ENCODE peak calls at places on chromosome 13, in four cellular contexts. U is AG09309, X is GM12878, V is fibroblast of pulmonary artery. J is an unnamed sample.

GRCh38 chr13:94712812-94713555 is 639 bp upstream of the SOX21 start:
- DNase-seq in U (peak), X (no peak), V (peak), J (peak)

GRCh38 chr13:27712421-27712820 is 79.9 kb upstream of the GSX1 start:
- DNase-seq in U (no peak), X (no peak), V (peak), J (peak)

GRCh38 chr13:26760835-26761582 is 423 bp upstream of the GPR12 start:
- DNase-seq in U (no peak), X (no peak), V (no peak), J (no peak)

GRCh38 chr13:27007166-27007565 is 164.4 kb downstream of the USP12 start:
- DNase-seq in U (no peak), X (no peak), V (no peak), J (no peak)

GRCh38 chr13:41976491-41976890 is 15.6 kb upstream of the VWA8 start:
- DNase-seq in U (no peak), X (no peak), V (no peak), J (no peak)

GRCh38 chr13:105991622-105992254 is 543.7 kb downstream of the EFNB2 start:
- DNase-seq in U (peak), X (no peak), V (peak), J (peak)

GRCh38 chr13:111491021-111491420 is 170.6 kb downstream of the TEX29 start:
- DNase-seq in U (no peak), X (no peak), V (no peak), J (no peak)

GRCh38 chr13:49533586-49534269 is 38.0 kb downstream of the PHF11 start:
- DNase-seq in U (no peak), X (no peak), V (no peak), J (no peak)

GRCh38 chr13:34416833-34417425 is 525.1 kb upstream of the NBEA start:
- DNase-seq in U (no peak), X (no peak), V (peak), J (peak)

GRCh38 chr13:109871018-109871370 is 84.6 kb upstream of the IRS2 start:
- DNase-seq in U (peak), X (no peak), V (peak), J (peak)

GRCh38 chr13:37293295-37293694 is 187.8 kb upstream of the CSNK1A1L start:
- DNase-seq in U (no peak), X (no peak), V (no peak), J (no peak)

GRCh38 chr13:26247011-26247410 is 6.9 kb upstream of the CDK8 start:
- DNase-seq in U (no peak), X (no peak), V (no peak), J (no peak)

GRCh38 chr13:62302341-62302740 is 886.7 kb upstream of the PCDH20 start:
- DNase-seq in U (no peak), X (no peak), V (no peak), J (peak)

GRCh38 chr13:35092751-35093150 is 150.7 kb downstream of the NBEA start:
- DNase-seq in U (no peak), X (no peak), V (no peak), J (no peak)

GRCh38 chr13:73835138-73835721 is 299.0 kb downstream of the KLF12 start:
- DNase-seq in U (peak), X (peak), V (peak), J (peak)

GRCh38 chr13:66967825-66968597 is 262.1 kb downstream of the PCDH9 start:
- DNase-seq in U (no peak), X (no peak), V (no peak), J (peak)
- TF ChIP-seq CTCF in U (no peak), X (no peak), V (no peak), J (no peak)

GRCh38 chr13:20585371-20585770 is 18.4 kb downstream of the IFT88 start:
- DNase-seq in U (no peak), X (no peak), V (no peak), J (no peak)

GRCh38 chr13:20594276-20594675 is 27.3 kb downstream of the IFT88 start:
- DNase-seq in U (no peak), X (no peak), V (no peak), J (no peak)

GRCh38 chr13:20588529-20589110 is 21.7 kb downstream of the IFT88 start:
- DNase-seq in U (no peak), X (no peak), V (no peak), J (no peak)

DNA sequence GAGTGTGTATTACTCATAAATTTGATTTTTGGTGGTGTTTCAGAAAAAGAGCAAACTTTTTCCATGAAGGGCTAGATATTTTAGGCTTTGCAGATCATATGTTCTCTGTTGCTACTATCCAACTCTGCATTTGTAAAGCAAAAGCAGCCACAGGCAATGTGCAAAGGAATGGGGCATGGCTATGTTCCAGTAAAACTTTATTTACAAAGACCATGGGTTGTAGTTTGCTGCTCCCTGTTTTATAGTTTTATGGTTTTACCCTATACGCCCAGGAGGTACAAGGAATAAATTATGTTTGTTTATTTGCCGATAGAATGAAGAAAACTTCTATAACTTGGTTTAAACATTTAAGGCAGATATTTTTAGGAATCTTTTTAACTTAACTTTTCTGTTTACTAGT is 23.6 kb downstream of the IFT88 start:
- DNase-seq in U (no peak), X (no peak), V (no peak), J (no peak)
- H3K4me3 ChIP-seq in U (no peak), X (no peak), V (no peak), J (no peak)

DNA sequence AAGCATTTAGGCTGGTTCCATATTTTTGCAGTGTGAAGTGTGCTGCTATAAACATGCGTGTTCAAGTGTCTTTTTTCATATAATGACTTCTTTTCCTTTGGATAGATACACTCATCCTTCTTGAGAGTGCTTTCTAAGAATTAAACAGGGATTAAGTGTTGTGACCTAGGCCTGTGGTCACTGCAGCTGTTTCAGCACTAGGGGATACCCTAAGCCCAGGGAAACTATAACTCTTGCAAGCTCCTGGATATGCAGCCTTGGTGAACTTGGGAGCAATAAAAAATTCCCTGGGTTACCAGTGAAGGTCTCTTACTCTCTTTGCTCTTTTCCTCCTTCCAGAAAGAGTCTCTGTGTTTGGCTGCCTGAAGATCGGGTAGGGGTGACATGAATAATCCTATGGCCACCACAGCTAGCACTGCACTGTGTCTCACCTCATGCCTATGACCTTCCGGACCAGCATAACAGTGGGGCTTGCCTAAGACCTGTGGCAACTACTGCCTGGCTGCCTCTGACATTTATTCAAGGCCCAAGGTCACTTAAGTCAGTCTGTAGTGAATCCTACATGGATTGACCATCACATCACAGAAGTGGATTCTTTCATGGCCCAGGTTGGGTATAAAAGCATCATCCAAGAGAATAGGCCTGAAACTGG is 799.7 kb downstream of the DACH1 start:
- DNase-seq in U (no peak), X (no peak), V (no peak), J (peak)
- TF ChIP-seq CTCF in U (no peak), X (no peak), V (no peak), J (no peak)

DNA sequence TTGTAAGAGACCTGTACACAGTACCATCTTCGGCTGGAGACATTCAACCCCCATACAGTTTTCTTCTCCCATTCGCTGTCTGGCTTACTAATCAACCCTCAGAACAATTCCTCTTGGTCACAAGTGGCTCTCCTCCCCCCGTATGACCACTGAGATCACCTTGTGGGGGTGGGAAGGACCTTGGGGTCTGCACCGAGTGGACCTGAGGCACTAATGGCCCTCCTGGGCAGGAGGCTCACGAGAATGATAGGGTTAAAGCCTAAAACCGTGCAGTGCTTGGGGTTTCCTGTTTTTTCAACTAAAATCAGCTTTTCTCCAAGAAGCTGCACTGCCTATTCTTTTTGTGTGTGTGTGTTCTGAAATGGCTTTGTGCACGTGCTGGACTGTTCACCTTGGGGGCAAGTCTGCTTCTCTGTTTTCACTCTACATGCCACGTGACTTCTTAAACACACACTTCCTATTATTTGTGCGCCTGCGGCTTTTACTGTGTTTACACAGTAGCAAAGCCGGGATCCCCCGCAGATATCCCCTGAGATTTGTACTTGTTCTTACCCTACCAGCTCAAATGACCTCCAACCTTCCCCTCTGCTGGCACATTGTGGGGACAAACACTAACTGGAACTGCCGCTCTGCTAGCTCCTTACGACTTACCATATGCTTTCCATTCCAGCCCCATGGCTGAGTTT is 12.3 kb downstream of the RBM26 start:
- DNase-seq in U (no peak), X (no peak), V (no peak), J (peak)
- H3K4me3 ChIP-seq in U (no peak), X (peak), V (no peak), J (peak)

GRCh38 chr13:52195052-52195837 is 35.8 kb upstream of the NEK3 start:
- DNase-seq in U (no peak), X (no peak), V (peak), J (peak)
- TF ChIP-seq CTCF in U (no peak), X (no peak), V (no peak), J (peak)

GRCh38 chr13:75398072-75398471 is 83.9 kb downstream of the TBC1D4 start:
- DNase-seq in U (no peak), X (no peak), V (no peak), J (no peak)
- H3K4me3 ChIP-seq in U (no peak), X (no peak), V (no peak), J (no peak)

DNA sequence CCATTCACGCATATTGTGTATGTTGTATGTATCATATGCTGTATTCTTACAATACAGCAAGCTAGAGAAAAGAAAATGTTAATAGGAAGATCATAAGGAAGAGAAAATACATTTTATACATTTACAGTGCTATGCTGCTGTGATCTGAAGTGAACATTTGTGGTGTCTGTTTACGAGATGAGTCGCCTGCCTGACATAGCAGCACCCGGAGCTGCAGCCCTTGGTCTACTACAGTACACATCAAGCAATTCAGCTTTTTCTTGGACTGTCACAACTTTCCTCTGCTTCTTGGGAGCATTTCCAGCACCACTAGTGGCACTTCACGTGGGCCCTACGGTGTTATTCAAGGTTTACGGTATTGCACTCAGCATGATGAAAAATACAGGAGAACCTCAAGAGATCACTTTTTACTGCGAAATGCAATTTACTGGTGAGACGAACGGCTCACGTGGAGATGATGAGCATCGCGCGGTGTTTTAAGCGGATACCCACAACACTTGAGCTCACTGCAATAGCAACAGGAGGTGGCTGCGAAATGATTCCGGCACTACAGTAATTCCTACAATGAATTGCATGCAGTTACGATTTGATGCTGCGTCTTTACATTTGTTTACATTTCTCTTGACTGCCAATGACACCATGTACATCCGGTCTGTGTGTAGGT is 308.4 kb downstream of the FGF9 start:
- DNase-seq in U (no peak), X (no peak), V (no peak), J (no peak)
- TF ChIP-seq CTCF in U (no peak), X (no peak), V (no peak), J (no peak)

DNA sequence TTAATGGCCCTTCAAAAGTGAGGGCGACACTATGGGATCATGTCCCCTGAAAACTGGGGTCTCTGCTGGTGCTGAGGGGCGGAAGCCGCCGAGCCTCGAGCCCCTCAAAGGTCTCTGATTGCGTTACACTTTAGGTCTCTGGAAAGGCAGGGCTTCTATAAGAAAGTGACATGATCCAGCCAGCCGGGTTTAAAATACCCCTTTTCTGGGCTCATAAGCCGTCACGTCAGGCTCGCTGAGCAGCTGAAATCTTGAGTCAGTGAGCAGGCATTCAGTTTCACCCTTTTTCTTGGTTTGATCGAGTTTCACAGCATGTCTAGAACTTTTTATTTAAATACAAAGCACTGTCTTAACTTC is 600 bp upstream of the HMGB1 start:
- DNase-seq in U (no peak), X (no peak), V (no peak), J (peak)
- H3K4me3 ChIP-seq in U (peak), X (peak), V (peak), J (peak)

J was measured in choroid plexus epithelial cell.